ENCODE peak calls at places on chromosomes 2 and 18, in four cellular contexts. O, Z, H and X are unnamed samples.

GRCh38 chr18:24362757-24363156 is 34.9 kb downstream of the OSBPL1A start:
- DNase-seq in H (no peak), O (no peak), Z (peak; percentile 88), X (peak; percentile 8)

GRCh38 chr2:25879133-25879730 is 945 bp upstream of the ASXL2 start:
- DNase-seq in Z (no peak), O (peak; percentile 21), H (peak; percentile 69), X (peak; percentile 66)

GRCh38 chr2:48448274-48449061 is 81.5 kb upstream of the STON1 start:
- DNase-seq in Z (no peak), H (no peak), O (no peak), X (peak; percentile 50)

GRCh38 chr2:216539791-216540241 is 41.2 kb downstream of the RPL37A start:
- DNase-seq in H (peak; percentile 51), O (no peak), Z (no peak), X (no peak)

GRCh38 chr2:163155279-163155883 is 316.8 kb upstream of the KCNH7 start:
- DNase-seq in H (peak; percentile 63), Z (no peak), O (no peak), X (no peak)

GRCh38 chr2:29066989-29067605 is 7.2 kb downstream of the PCARE start:
- DNase-seq in Z (no peak), O (no peak), H (no peak), X (no peak)

GRCh38 chr2:23760746-23761145 is 166.2 kb downstream of the ATAD2B start:
- DNase-seq in O (peak; percentile 16), Z (no peak), H (peak; percentile 46), X (peak; percentile 28)

GRCh38 chr2:240480834-240481623 is 45.6 kb downstream of the GPC1 start:
- DNase-seq in H (no peak), Z (no peak), O (no peak), X (no peak)

GRCh38 chr2:42195559-42195958 is 26.4 kb downstream of the EML4 start:
- DNase-seq in O (no peak), Z (no peak), H (peak; percentile 88), X (no peak)

GRCh38 chr2:163697846-163698637 is 37.8 kb downstream of the FIGN start:
- DNase-seq in O (no peak), Z (peak; percentile 56), H (no peak), X (no peak)

GRCh38 chr2:14760169-14760568 is 127.7 kb downstream of the LRATD1 start:
- DNase-seq in Z (no peak), O (no peak), H (no peak), X (no peak)

GRCh38 chr2:114659895-114660294 is 217.5 kb downstream of the DPP10 start:
- DNase-seq in H (no peak), O (no peak), Z (no peak), X (no peak)

GRCh38 chr18:33812186-33812585 is 234.2 kb downstream of the ASXL3 start:
- DNase-seq in H (no peak), Z (no peak), O (no peak), X (no peak)

GRCh38 chr2:47173986-47174730 is 19.1 kb upstream of the STPG4 start:
- DNase-seq in O (no peak), H (no peak), Z (no peak), X (no peak)

GRCh38 chr18:56727399-56727798 is 76.2 kb downstream of the WDR7 start:
- DNase-seq in H (no peak), O (no peak), Z (no peak), X (no peak)

GRCh38 chr2:145682536-145683157 is 1162.7 kb upstream of the ZEB2 start:
- DNase-seq in H (no peak), O (no peak), Z (no peak), X (no peak)